ENCODE peak calls at places on chromosomes 11 and 22, in nine cellular contexts. M, P, U, H, T, Q, J, E and W are unnamed samples.

GRCh38 chr11:3939211-3939610 is 83.7 kb downstream of the STIM1 start:
- DNase-seq in M (no peak), T (no peak), H (peak; percentile 96), E (peak; percentile 48), P (no peak), J (no peak), Q (no peak), U (no peak), W (peak; percentile 5)

GRCh38 chr22:27799334-27800249 is 2.0 kb downstream of the MN1 start:
- DNase-seq in P (no peak), T (no peak), Q (no peak), U (no peak), E (no peak), M (no peak), J (no peak), H (no peak), W (peak; percentile 48)

GRCh38 chr11:13341028-13341427 is 63.4 kb downstream of the BMAL1 start:
- DNase-seq in P (no peak), E (no peak), M (no peak), H (no peak), U (no peak), J (peak; percentile 63), Q (no peak), T (no peak), W (no peak)

GRCh38 chr22:19703869-19704268 is 10.4 kb upstream of the SEPTIN5 start:
- DNase-seq in H (no peak), P (no peak), T (no peak), Q (peak; percentile 14), U (no peak), J (peak; percentile 35), E (no peak), M (no peak), W (no peak)

GRCh38 chr11:72111300-72111699 is 1.2 kb downstream of the ANAPC15 start:
- DNase-seq in P (no peak), M (no peak), T (no peak), E (no peak), Q (no peak), U (no peak), J (no peak), H (no peak), W (no peak)

GRCh38 chr11:16883179-16883578 is 131.0 kb downstream of the PLEKHA7 start:
- DNase-seq in H (no peak), T (peak; percentile 22), M (no peak), E (no peak), Q (no peak), P (no peak), J (peak; percentile 40), U (peak; percentile 18), W (no peak)

GRCh38 chr22:20434773-20435172 is 2.9 kb downstream of the SCARF2 start:
- DNase-seq in T (no peak), J (peak; percentile 18), Q (no peak), U (no peak), H (no peak), E (no peak), P (no peak), M (no peak), W (no peak)

GRCh38 chr11:127624455-127624854 is 623.9 kb upstream of the KIRREL3 start:
- DNase-seq in J (no peak), Q (no peak), U (no peak), T (no peak), M (no peak), P (no peak), E (no peak), H (peak; percentile 19), W (no peak)

GRCh38 chr11:115999437-115999836 is 495.2 kb upstream of the CADM1 start:
- DNase-seq in J (no peak), T (no peak), U (no peak), Q (no peak), M (no peak), E (no peak), H (no peak), P (no peak), W (no peak)

GRCh38 chr11:68904458-68904847 is 762 bp downstream of the IGHMBP2 start:
- DNase-seq in Q (peak; percentile 30), P (no peak), H (no peak), M (no peak), T (peak; percentile 52), U (no peak), J (no peak), E (peak; percentile 18), W (peak; percentile 14)

GRCh38 chr11:81497202-81497804 is 1236.4 kb downstream of the FAM181B start:
- DNase-seq in M (no peak), Q (no peak), U (peak; percentile 7), J (no peak), E (peak; percentile 63), P (peak; percentile 24), T (peak; percentile 22), H (no peak), W (peak; percentile 5)

GRCh38 chr22:19959043-19959586 is 17.5 kb upstream of the TXNRD2 start:
- DNase-seq in E (no peak), J (peak; percentile 80), T (peak; percentile 87), U (peak; percentile 79), P (peak; percentile 92), Q (peak; percentile 73), M (peak; percentile 94), H (peak; percentile 64), W (peak; percentile 86)

GRCh38 chr11:110362916-110363574 is 66.6 kb upstream of the RDX start:
- DNase-seq in M (no peak), T (no peak), P (peak; percentile 43), Q (no peak), H (no peak), E (no peak), J (no peak), U (peak; percentile 95), W (peak; percentile 86)

GRCh38 chr22:20509344-20510047 is 2.1 kb downstream of the MED15 start:
- DNase-seq in J (peak; percentile 80), U (peak; percentile 91), P (peak; percentile 84), H (peak; percentile 92), M (peak; percentile 95), E (peak; percentile 65), T (peak; percentile 81), Q (peak; percentile 83), W (peak; percentile 42)

GRCh38 chr11:116792869-116793475 is 1.3 kb upstream of the APOA5 start:
- DNase-seq in Q (no peak), E (no peak), P (no peak), H (peak; percentile 76), J (no peak), T (no peak), M (no peak), U (no peak), W (no peak)

GRCh38 chr22:23527971-23528740 is 51.9 kb downstream of the IGLL1 start:
- DNase-seq in U (no peak), P (no peak), J (peak; percentile 48), E (no peak), M (no peak), Q (no peak), H (no peak), T (no peak), W (no peak)

GRCh38 chr11:46359936-46360335 is 12.7 kb downstream of the DGKZ start:
- DNase-seq in E (no peak), Q (no peak), M (no peak), P (no peak), U (no peak), H (no peak), T (no peak), J (no peak), W (no peak)
- H3K4me1 ChIP-seq in E (no peaks in the 10 kb centered on the region), Q (peaks cover 45% of the 10 kb centered on the region), M (peaks cover 20% of the 10 kb centered on the region), P (peaks cover 15% of the 10 kb centered on the region), U (peaks cover 34% of the 10 kb centered on the region), H (peaks cover 34% of the 10 kb centered on the region), T (peaks cover 3% of the 10 kb centered on the region), J (peaks cover 55% of the 10 kb centered on the region), W (peaks cover 37% of the 10 kb centered on the region)

DNA sequence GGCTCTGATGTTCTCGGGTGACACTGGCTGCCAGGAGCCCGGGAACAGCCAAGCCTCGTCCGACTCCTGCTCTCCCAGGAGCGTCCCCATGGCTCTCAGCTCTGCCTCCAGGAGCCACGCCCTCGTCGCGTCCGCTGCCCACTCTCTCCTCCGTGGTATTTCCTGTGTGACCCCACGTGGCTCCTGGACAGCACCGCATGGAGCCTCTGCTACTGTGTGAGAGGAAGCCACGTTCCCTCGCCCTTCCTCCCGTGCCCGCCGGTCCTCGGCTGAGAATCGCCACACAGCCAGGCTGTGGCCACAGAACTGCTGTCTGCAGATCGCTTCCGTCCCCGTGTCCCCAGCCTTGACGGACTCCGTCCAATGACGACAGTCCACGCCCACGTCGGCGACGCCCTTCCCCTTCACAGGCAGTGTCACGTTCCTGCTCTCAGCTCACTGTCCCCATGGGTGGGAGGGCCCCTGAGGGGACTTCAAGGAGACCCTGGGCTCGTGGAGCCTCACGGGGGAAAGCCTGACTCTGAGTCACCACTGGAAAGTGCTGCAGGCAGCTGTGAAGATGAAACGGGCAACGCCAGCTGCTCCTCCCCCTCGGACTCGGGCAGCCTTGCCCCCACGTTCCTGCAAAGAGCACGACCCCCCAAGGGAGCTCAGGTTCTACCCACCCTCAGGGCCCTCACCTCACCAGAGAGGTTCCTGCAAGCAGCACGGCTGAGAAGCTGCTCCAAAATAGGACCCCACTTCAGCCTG is 458.5 kb downstream of the BRD1 start:
- DNase-seq in H (no peak), E (no peak), P (no peak), T (peak; percentile 14), U (no peak), Q (no peak), M (peak; percentile 30), J (peak; percentile 51), W (no peak)
- H3K4me3 ChIP-seq in H (no peak overlapping the region), E (no peak overlapping the region), P (no peak overlapping the region), T (no peak overlapping the region), U (no peak overlapping the region), Q (no peak overlapping the region), M (no peak overlapping the region), J (peak overlapping the region; percentile 11), W (no peak overlapping the region)

GRCh38 chr22:21964234-21964633 is 11.6 kb upstream of the PPM1F start:
- DNase-seq in J (no peak), Q (no peak), P (no peak), T (no peak), E (no peak), U (no peak), H (no peak), M (no peak), W (no peak)
- H3K27ac ChIP-seq in J (no peak overlapping the region), Q (no peak overlapping the region), P (no peak overlapping the region), T (no peak overlapping the region), E (no peak overlapping the region), U (no peak overlapping the region), H (no peak overlapping the region), M (no peak overlapping the region), W (no peak overlapping the region)

GRCh38 chr11:35141034-35141433 is 2.1 kb downstream of the CD44 start:
- DNase-seq in E (no peak), J (no peak), T (no peak), P (no peak), U (no peak), M (no peak), H (no peak), Q (no peak), W (no peak)

GRCh38 chr11:35138606-35138948 is 394 bp upstream of the CD44 start:
- DNase-seq in M (no peak), H (no peak), P (no peak), U (no peak), J (no peak), Q (no peak), T (peak; percentile 56), E (no peak), W (no peak)

GRCh38 chr11:35141538-35141937 is 2.6 kb downstream of the CD44 start:
- DNase-seq in Q (peak; percentile 36), U (no peak), P (no peak), T (peak; percentile 88), M (peak; percentile 41), E (no peak), H (no peak), J (peak; percentile 85), W (no peak)

GRCh38 chr11:35138949-35139881 is at the start of gene CD44:
- DNase-seq in E (peak; percentile 74), H (peak; percentile 80), T (peak; percentile 83), Q (peak; percentile 71), P (no peak), U (peak; percentile 44), M (peak; percentile 67), J (peak; percentile 85), W (no peak)

GRCh38 chr11:35139883-35140282 is 912 bp downstream of the CD44 start:
- DNase-seq in J (no peak), P (no peak), H (no peak), E (no peak), M (no peak), Q (no peak), U (no peak), T (no peak), W (peak; percentile 56)
- H3K4me1 ChIP-seq in J (peaks cover 53% of the 10 kb centered on the region), P (peaks cover 9% of the 10 kb centered on the region), H (peaks cover 47% of the 10 kb centered on the region), E (peaks cover 39% of the 10 kb centered on the region), M (no peaks in the 10 kb centered on the region), Q (peaks cover 43% of the 10 kb centered on the region), U (peaks cover 30% of the 10 kb centered on the region), T (peaks cover 13% of the 10 kb centered on the region), W (peaks cover 10% of the 10 kb centered on the region)